ENCODE peak calls at places on chromosomes 4 and X, in five cellular contexts. One of them, this sample, is unnamed.

GRCh38 chr4:48187813-48188212 is 53.8 kb upstream of the TXK start:
- DNase-seq in RPMI8226: no peak
- DNase-seq in ovary: no peak
- DNase-seq in hepatocyte: no peak
- DNase-seq in activated T-cell treated with anti-CD3 and anti-CD28 coated beads, Interleukin-2, amount 50 U/mL, for 1 hour: no peak
- DNase-seq in this sample: no peak

GRCh38 chr4:145782756-145783155 is 102.8 kb downstream of the C4orf51 start:
- DNase-seq in hepatocyte: no peak
- DNase-seq in RPMI8226: no peak
- DNase-seq in activated T-cell treated with anti-CD3 and anti-CD28 coated beads, Interleukin-2, amount 50 U/mL, for 1 hour: no peak
- DNase-seq in ovary: no peak
- DNase-seq in this sample: no peak

GRCh38 chrX:109974906-109975655 is 27.8 kb upstream of the TMEM164 start:
- DNase-seq in hepatocyte: no peak
- DNase-seq in activated T-cell treated with anti-CD3 and anti-CD28 coated beads, Interleukin-2, amount 50 U/mL, for 1 hour: no peak
- DNase-seq in ovary: no peak
- DNase-seq in RPMI8226: no peak
- DNase-seq in this sample: no peak

GRCh38 chr4:87499415-87500106 is 29.6 kb downstream of the SPARCL1 start:
- DNase-seq in ovary: no peak
- DNase-seq in RPMI8226: no peak
- DNase-seq in activated T-cell treated with anti-CD3 and anti-CD28 coated beads, Interleukin-2, amount 50 U/mL, for 1 hour: no peak
- DNase-seq in hepatocyte: no peak
- DNase-seq in this sample: no peak

GRCh38 chr4:17142232-17142711 is 243.8 kb upstream of the LDB2 start:
- DNase-seq in RPMI8226: no peak
- DNase-seq in ovary: no peak
- DNase-seq in activated T-cell treated with anti-CD3 and anti-CD28 coated beads, Interleukin-2, amount 50 U/mL, for 1 hour: no peak
- DNase-seq in hepatocyte: no peak
- DNase-seq in this sample: no peak

GRCh38 chr4:84965558-84966381 is 720 bp downstream of the WDFY3 start:
- DNase-seq in ovary: peak; percentile 49
- DNase-seq in RPMI8226: peak; percentile 16
- DNase-seq in hepatocyte: peak; percentile 82
- DNase-seq in activated T-cell treated with anti-CD3 and anti-CD28 coated beads, Interleukin-2, amount 50 U/mL, for 1 hour: no peak
- DNase-seq in this sample: peak; percentile 56

GRCh38 chrX:14673764-14674163 is 144.4 kb downstream of the GLRA2 start:
- DNase-seq in activated T-cell treated with anti-CD3 and anti-CD28 coated beads, Interleukin-2, amount 50 U/mL, for 1 hour: no peak
- DNase-seq in ovary: no peak
- DNase-seq in RPMI8226: peak; percentile 3
- DNase-seq in hepatocyte: peak; percentile 75
- DNase-seq in this sample: peak; percentile 84

GRCh38 chr4:137614491-137614890 is 82.2 kb upstream of the PCDH18 start:
- DNase-seq in ovary: no peak
- DNase-seq in hepatocyte: no peak
- DNase-seq in RPMI8226: no peak
- DNase-seq in activated T-cell treated with anti-CD3 and anti-CD28 coated beads, Interleukin-2, amount 50 U/mL, for 1 hour: no peak
- DNase-seq in this sample: peak; percentile 83

GRCh38 chr4:128869801-128870509 is 60.5 kb downstream of the JADE1 start:
- DNase-seq in activated T-cell treated with anti-CD3 and anti-CD28 coated beads, Interleukin-2, amount 50 U/mL, for 1 hour: no peak
- DNase-seq in ovary: no peak
- DNase-seq in hepatocyte: no peak
- DNase-seq in RPMI8226: no peak
- DNase-seq in this sample: no peak

GRCh38 chrX:54695231-54695630 is 102.8 kb downstream of the ITIH6 start:
- DNase-seq in hepatocyte: peak; percentile 11
- DNase-seq in ovary: no peak
- DNase-seq in activated T-cell treated with anti-CD3 and anti-CD28 coated beads, Interleukin-2, amount 50 U/mL, for 1 hour: no peak
- DNase-seq in RPMI8226: peak; percentile 38
- DNase-seq in this sample: peak; percentile 35

GRCh38 chrX:74423289-74423985 is 2.1 kb downstream of the SLC16A2 start:
- DNase-seq in RPMI8226: no peak
- DNase-seq in hepatocyte: no peak
- DNase-seq in activated T-cell treated with anti-CD3 and anti-CD28 coated beads, Interleukin-2, amount 50 U/mL, for 1 hour: no peak
- DNase-seq in ovary: no peak
- DNase-seq in this sample: peak; percentile 29

GRCh38 chrX:135086197-135086854 is 34.0 kb downstream of the ETDB start:
- DNase-seq in RPMI8226: peak; percentile 65
- DNase-seq in hepatocyte: peak; percentile 80
- DNase-seq in activated T-cell treated with anti-CD3 and anti-CD28 coated beads, Interleukin-2, amount 50 U/mL, for 1 hour: no peak
- DNase-seq in ovary: peak; percentile 37
- DNase-seq in this sample: peak; percentile 86

GRCh38 chr4:184849184-184849583 is 23.4 kb upstream of the ACSL1 start:
- DNase-seq in RPMI8226: no peak
- DNase-seq in activated T-cell treated with anti-CD3 and anti-CD28 coated beads, Interleukin-2, amount 50 U/mL, for 1 hour: no peak
- DNase-seq in ovary: no peak
- DNase-seq in hepatocyte: no peak
- DNase-seq in this sample: no peak

GRCh38 chrX:17944833-17945497 is 83.9 kb upstream of the RAI2 start:
- DNase-seq in hepatocyte: peak; percentile 15
- DNase-seq in RPMI8226: peak; percentile 8
- DNase-seq in activated T-cell treated with anti-CD3 and anti-CD28 coated beads, Interleukin-2, amount 50 U/mL, for 1 hour: no peak
- DNase-seq in ovary: no peak
- DNase-seq in this sample: peak; percentile 51

GRCh38 chr4:15482842-15483241 is 13.2 kb downstream of the CC2D2A start:
- DNase-seq in ovary: no peak
- DNase-seq in hepatocyte: no peak
- DNase-seq in activated T-cell treated with anti-CD3 and anti-CD28 coated beads, Interleukin-2, amount 50 U/mL, for 1 hour: no peak
- DNase-seq in RPMI8226: no peak
- DNase-seq in this sample: no peak

GRCh38 chr4:25229804-25230203 is 4.0 kb upstream of the PI4K2B start:
- DNase-seq in RPMI8226: no peak
- DNase-seq in ovary: no peak
- DNase-seq in activated T-cell treated with anti-CD3 and anti-CD28 coated beads, Interleukin-2, amount 50 U/mL, for 1 hour: no peak
- DNase-seq in hepatocyte: no peak
- DNase-seq in this sample: no peak

GRCh38 chrX:47285762-47286320 is 53.0 kb downstream of the USP11 start:
- DNase-seq in RPMI8226: no peak
- DNase-seq in ovary: no peak
- DNase-seq in hepatocyte: no peak
- DNase-seq in activated T-cell treated with anti-CD3 and anti-CD28 coated beads, Interleukin-2, amount 50 U/mL, for 1 hour: no peak
- DNase-seq in this sample: no peak

GRCh38 chr4:7652451-7652871 is 217.7 kb upstream of the PSAPL1 start:
- DNase-seq in hepatocyte: no peak
- DNase-seq in RPMI8226: no peak
- DNase-seq in activated T-cell treated with anti-CD3 and anti-CD28 coated beads, Interleukin-2, amount 50 U/mL, for 1 hour: no peak
- DNase-seq in ovary: peak; percentile 38
- DNase-seq in this sample: no peak

GRCh38 chrX:34381241-34381640 is 249.1 kb upstream of the FAM47A start:
- DNase-seq in activated T-cell treated with anti-CD3 and anti-CD28 coated beads, Interleukin-2, amount 50 U/mL, for 1 hour: no peak
- DNase-seq in ovary: no peak
- DNase-seq in RPMI8226: no peak
- DNase-seq in hepatocyte: no peak
- DNase-seq in this sample: no peak